ENCODE peak calls at places on chromosomes 6 and 20, in five cellular contexts. H, K, P, I and Z are unnamed samples.

GRCh38 chr20:5072756-5073153 is 47.0 kb downstream of the PCNA start:
- DNase-seq in I (no peak), P (no peak), K (no peak), H (no peak), Z (no peak)

GRCh38 chr20:63944078-63944941 is 11.9 kb downstream of the UCKL1 start:
- DNase-seq in I (no peak), H (no peak), P (no peak), K (no peak), Z (no peak)

GRCh38 chr20:54103067-54103761 is 32.8 kb upstream of the BCAS1 start:
- DNase-seq in P (peak; percentile 69), K (peak; percentile 46), I (peak; percentile 83), H (peak; percentile 52), Z (peak; percentile 71)

GRCh38 chr6:82185948-82186347 is 61.6 kb downstream of the IBTK start:
- DNase-seq in I (no peak), H (no peak), P (no peak), K (no peak), Z (no peak)

GRCh38 chr20:48717095-48717958 is 110.5 kb downstream of the PREX1 start:
- DNase-seq in K (no peak), H (no peak), I (no peak), P (no peak), Z (no peak)

GRCh38 chr6:4185419-4185818 is 50.0 kb upstream of the ECI2 start:
- DNase-seq in P (no peak), K (no peak), H (no peak), I (no peak), Z (no peak)

GRCh38 chr6:169250660-169251059 is 3.0 kb downstream of the THBS2 start:
- DNase-seq in K (no peak), I (peak; percentile 71), H (peak; percentile 70), P (no peak), Z (no peak)

GRCh38 chr20:37643400-37643799 is 50.4 kb upstream of the CTNNBL1 start:
- DNase-seq in K (no peak), I (no peak), P (no peak), H (no peak), Z (no peak)

GRCh38 chr20:18288748-18289705 is 700 bp downstream of the ZNF133 start:
- DNase-seq in H (peak; percentile 39), I (peak; percentile 28), K (no peak), P (no peak), Z (no peak)

GRCh38 chr6:85047818-85048217 is 283.4 kb upstream of the TBX18 start:
- DNase-seq in H (peak; percentile 8), I (peak; percentile 47), K (no peak), P (no peak), Z (no peak)

GRCh38 chr20:38152175-38153010 is 12.7 kb downstream of the TGM2 start:
- DNase-seq in H (peak; percentile 81), I (peak; percentile 85), P (peak; percentile 84), K (peak; percentile 30), Z (peak; percentile 85)

GRCh38 chr20:53678990-53679596 is 85.5 kb upstream of the ZNF217 start:
- DNase-seq in I (no peak), P (no peak), K (no peak), H (no peak), Z (no peak)

GRCh38 chr20:59248031-59248684 is 52.3 kb upstream of the EDN3 start:
- DNase-seq in P (no peak), I (peak; percentile 5), K (no peak), H (no peak), Z (no peak)

GRCh38 chr20:62795023-62795761 is 1.1 kb upstream of the MRGBP start:
- DNase-seq in H (peak; percentile 74), P (no peak), K (peak; percentile 62), I (peak; percentile 57), Z (peak; percentile 75)

GRCh38 chr20:59004763-59005522 is 2.1 kb downstream of the CTSZ start:
- DNase-seq in I (no peak), K (peak; percentile 88), H (no peak), P (peak; percentile 87), Z (peak; percentile 87)

GRCh38 chr20:6783752-6784725 is 16.6 kb downstream of the BMP2 start:
- DNase-seq in I (no peak), P (no peak), K (no peak), H (no peak), Z (no peak)
- TF ChIP-seq CTCF in I (no peak), P (no peak), K (no peak), H (no peak), Z (no peak)

DNA sequence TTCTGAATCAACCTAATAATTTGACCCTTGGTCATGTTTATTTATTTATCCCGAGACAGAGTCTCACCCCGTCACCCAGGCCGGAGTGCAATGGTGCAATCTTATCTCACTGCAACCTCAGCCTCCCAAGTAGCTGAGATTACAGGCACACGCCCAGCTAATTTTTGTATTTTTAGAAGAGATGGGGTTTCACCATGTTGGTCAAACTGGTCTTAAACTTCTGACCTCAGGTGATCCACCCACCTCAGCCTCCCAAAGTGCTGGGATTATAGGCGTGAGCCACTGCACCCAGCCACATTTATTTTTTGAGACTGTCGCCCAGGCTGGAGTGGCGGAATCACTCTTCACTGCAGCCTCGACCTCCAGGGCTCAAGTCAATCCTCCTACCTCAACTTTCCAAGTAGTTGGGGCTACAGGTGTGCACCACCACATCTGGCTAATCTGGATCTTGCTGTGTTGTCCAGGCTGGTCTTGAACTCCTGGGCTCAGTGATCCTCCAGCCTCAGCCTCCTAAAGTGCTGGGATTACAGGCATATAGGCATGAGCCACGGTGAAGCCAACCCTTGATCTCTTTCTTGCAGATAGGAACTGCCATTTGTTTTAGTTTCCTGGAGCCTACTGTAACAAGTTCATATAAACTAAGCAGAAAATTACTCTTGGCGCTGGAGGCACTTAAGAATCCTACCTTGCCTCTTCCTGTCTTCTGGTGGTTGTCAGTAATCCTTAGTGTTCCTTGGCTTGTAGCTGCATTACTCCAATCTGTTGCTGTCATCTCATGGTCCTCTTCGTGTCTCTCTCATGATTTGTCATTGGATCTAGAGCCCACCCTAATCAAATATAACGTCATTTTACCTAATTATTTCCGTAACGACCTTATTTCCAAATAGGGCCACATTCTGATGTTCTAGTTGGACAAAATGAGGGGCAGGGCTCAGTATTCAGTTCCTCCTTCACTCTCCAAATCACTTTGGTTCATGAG is 2.3 kb downstream of the RPS18 start:
- DNase-seq in H (no peak), P (no peak), I (no peak), K (no peak), Z (no peak)
- TF ChIP-seq CTCF in H (no peak), P (no peak), I (no peak), K (no peak), Z (no peak)

GRCh38 chr6:6635869-6636268 is 47.3 kb downstream of the LY86 start:
- DNase-seq in I (no peak), P (no peak), K (no peak), H (no peak), Z (no peak)

GRCh38 chr6:6635291-6635690 is 46.8 kb downstream of the LY86 start:
- DNase-seq in H (no peak), K (no peak), I (no peak), P (no peak), Z (no peak)

GRCh38 chr6:6643398-6643797 is 54.9 kb downstream of the LY86 start:
- DNase-seq in I (no peak), P (no peak), H (no peak), K (no peak), Z (peak; percentile 31)

GRCh38 chr6:6640915-6641314 is 52.4 kb downstream of the LY86 start:
- DNase-seq in I (no peak), K (no peak), H (no peak), P (no peak), Z (no peak)

GRCh38 chr6:6639572-6639971 is 51.1 kb downstream of the LY86 start:
- DNase-seq in I (no peak), P (no peak), H (no peak), K (no peak), Z (no peak)
- TF ChIP-seq CTCF in I (no peak), P (no peak), H (no peak), K (no peak), Z (no peak)

GRCh38 chr6:125787791-125788190 is 3.0 kb upstream of the NCOA7 start:
- DNase-seq in K (no peak), I (no peak), P (no peak), H (no peak), Z (no peak)
- TF ChIP-seq CTCF in K (no peak), I (no peak), P (peak; percentile 29), H (no peak), Z (no peak)

DNA sequence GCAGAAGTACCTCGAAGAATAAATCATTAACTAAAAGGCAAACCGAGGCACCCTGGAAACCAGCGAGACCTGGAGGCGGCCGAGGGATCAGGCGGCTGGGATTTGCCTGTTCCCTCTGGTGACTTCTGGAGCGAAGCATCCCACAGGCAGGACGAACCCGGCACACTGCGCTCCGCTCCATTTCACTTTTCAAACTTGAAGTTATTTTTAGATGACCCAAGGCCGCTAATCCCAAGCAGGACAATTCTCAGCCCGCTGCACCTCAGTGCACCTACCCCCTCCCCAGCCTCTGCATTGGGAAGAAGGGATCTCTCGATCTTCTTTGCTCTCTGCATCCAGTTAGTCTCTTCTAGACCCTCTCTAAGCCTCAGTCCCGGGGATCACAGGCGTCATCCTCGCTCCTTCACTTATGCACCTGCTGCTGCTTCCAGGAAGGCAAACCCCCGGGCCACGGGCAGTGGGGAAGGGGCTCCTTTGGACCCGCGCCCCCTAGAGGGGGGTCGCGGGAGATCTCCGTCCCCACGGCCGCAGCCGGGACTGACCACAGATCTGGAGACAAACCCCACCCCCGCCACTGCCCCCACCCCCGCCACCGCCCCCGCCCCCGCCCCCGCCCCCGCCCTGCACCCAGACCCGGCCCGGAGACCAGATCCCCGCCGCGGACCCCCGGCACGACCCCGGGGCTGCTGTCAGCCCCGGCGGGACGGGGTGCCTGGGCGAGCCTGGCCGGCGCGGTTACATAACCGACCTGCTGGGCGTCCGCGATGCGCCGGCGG is 636 bp downstream of the RCAN2 start:
- DNase-seq in H (no peak), I (peak; percentile 16), K (peak; percentile 14), P (peak; percentile 17), Z (peak; percentile 42)
- TF ChIP-seq CTCF in H (no peak), I (no peak), K (no peak), P (peak; percentile 15), Z (no peak)

GRCh38 chr6:56549014-56549413 is 93.7 kb downstream of the DST start:
- DNase-seq in H (no peak), I (no peak), K (no peak), P (no peak), Z (no peak)
- TF ChIP-seq CTCF in H (no peak), I (no peak), K (no peak), P (peak; percentile 28), Z (no peak)

GRCh38 chr6:5583528-5583927 is 322.2 kb downstream of the FARS2 start:
- DNase-seq in K (no peak), H (no peak), I (no peak), P (no peak), Z (no peak)

GRCh38 chr6:5582758-5583157 is 321.4 kb downstream of the FARS2 start:
- DNase-seq in K (no peak), H (no peak), P (no peak), I (no peak), Z (no peak)

GRCh38 chr6:5584072-5584471 is 322.8 kb downstream of the FARS2 start:
- DNase-seq in H (no peak), P (no peak), I (no peak), K (no peak), Z (no peak)

GRCh38 chr6:5580736-5581568 is 319.6 kb downstream of the FARS2 start:
- DNase-seq in H (no peak), P (no peak), K (no peak), I (no peak), Z (peak; percentile 12)
- TF ChIP-seq CTCF in H (no peak), P (no peak), K (no peak), I (no peak), Z (no peak)

GRCh38 chr20:32336918-32337347 is 21.2 kb upstream of the ASXL1 start:
- DNase-seq in H (peak; percentile 47), I (peak; percentile 51), P (no peak), K (no peak), Z (peak; percentile 47)
- TF ChIP-seq CTCF in H (peak; percentile 73), I (peak; percentile 36), P (peak; percentile 65), K (peak; percentile 55), Z (peak; percentile 35)